ENCODE peak calls at places on chromosomes 1 and 21, in seven cellular contexts. A is CD8-positive, alpha-beta T cell; Y is hepatocyte; F is CD4-positive, alpha-beta T cell; D is A549; Z is tibial nerve; N is PC-3. J is an unnamed sample. For H3K9me3, the result is how much of the 10 kb centered on the place peaks cover.

GRCh38 chr1:223775054-223775453 is 62.7 kb downstream of the CAPN2 start:
- DNase-seq in Y (no peak), Z (no peak), A (no peak), D (no peak), F (no peak), N (no peak), J (no peak)

GRCh38 chr1:3907031-3907534 is 7.0 kb upstream of the C1orf174 start:
- DNase-seq in D (peak), N (peak), F (no peak), A (no peak), Y (no peak), Z (no peak), J (peak)

GRCh38 chr1:19044975-19045831 is 88.7 kb upstream of the IFFO2 start:
- DNase-seq in F (no peak), A (no peak), D (no peak), Z (no peak), Y (no peak), N (no peak), J (peak)

GRCh38 chr1:110152133-110152785 is 2.0 kb downstream of the SLC6A17 start:
- DNase-seq in F (no peak), Z (no peak), Y (no peak), A (no peak), N (peak), D (peak), J (no peak)

GRCh38 chr1:23217421-23218115 is at the start of gene HTR1D:
- DNase-seq in F (no peak), Z (no peak), D (no peak), A (no peak), N (no peak), Y (peak), J (no peak)

GRCh38 chr1:78292361-78292760 is 198.4 kb upstream of the PTGFR start:
- DNase-seq in Z (no peak), F (no peak), A (no peak), D (no peak), N (no peak), Y (no peak), J (no peak)

GRCh38 chr1:6508154-6508875 is 16.8 kb upstream of the PLEKHG5 start:
- DNase-seq in Y (no peak), D (no peak), F (no peak), A (no peak), Z (no peak), N (no peak), J (peak)

GRCh38 chr1:94783342-94784264 is 36.6 kb upstream of the SLC44A3 start:
- DNase-seq in N (peak), Y (peak), F (no peak), D (no peak), A (no peak), Z (peak), J (no peak)

GRCh38 chr1:31062867-31063380 is 2.6 kb downstream of the PUM1 start:
- DNase-seq in A (no peak), Z (no peak), D (no peak), F (no peak), N (no peak), Y (no peak), J (no peak)

GRCh38 chr1:236289492-236290131 is 7.9 kb upstream of the ERO1B start:
- DNase-seq in Z (no peak), D (no peak), N (no peak), F (no peak), A (no peak), Y (no peak), J (no peak)

GRCh38 chr21:46620846-46621245 is 14.6 kb upstream of the PRMT2 start:
- DNase-seq in Y (no peak), F (no peak), Z (no peak), N (no peak), A (no peak), D (no peak), J (no peak)

GRCh38 chr1:227378876-227379554 is 60.7 kb upstream of the CDC42BPA start:
- DNase-seq in Z (no peak), N (peak), Y (no peak), F (no peak), D (no peak), A (no peak), J (no peak)

GRCh38 chr1:51628715-51629590 is 12.1 kb downstream of the OSBPL9 start:
- DNase-seq in A (no peak), D (no peak), F (no peak), N (peak), Z (no peak), Y (no peak), J (no peak)

GRCh38 chr1:43034778-43035177 is 76.1 kb upstream of the SLC2A1 start:
- DNase-seq in F (no peak), A (no peak), Z (no peak), N (no peak), Y (no peak), D (no peak), J (no peak)

GRCh38 chr21:41779659-41780058 is 12.8 kb upstream of the RIPK4 start:
- DNase-seq in N (peak), Z (no peak), Y (no peak), A (no peak), F (no peak), D (no peak), J (no peak)

GRCh38 chr21:20308586-20308985 is 689.6 kb upstream of the NCAM2 start:
- DNase-seq in A (no peak), F (no peak), Z (no peak), N (no peak), D (no peak), Y (no peak), J (no peak)

GRCh38 chr1:8462298-8462946 is 144.5 kb downstream of the SLC45A1 start:
- DNase-seq in Y (no peak), F (no peak), D (no peak), Z (no peak), N (no peak), A (no peak), J (no peak)

GRCh38 chr21:27201197-27201596 is 234.3 kb upstream of the ADAMTS5 start:
- DNase-seq in Z (no peak), A (no peak), Y (no peak), F (no peak), D (no peak), N (peak), J (no peak)

GRCh38 chr21:31780944-31781343 is 49.0 kb upstream of the SCAF4 start:
- DNase-seq in Z (no peak), N (peak), Y (peak), D (peak), A (no peak), F (no peak), J (no peak)

GRCh38 chr1:27884182-27884954 is 12.0 kb downstream of the THEMIS2 start:
- DNase-seq in N (no peak), A (no peak), Z (no peak), F (no peak), D (no peak), Y (no peak), J (no peak)

GRCh38 chr1:38787041-38787440 is 72.5 kb downstream of the RRAGC start:
- DNase-seq in D (no peak), Y (no peak), N (no peak), A (no peak), Z (no peak), F (no peak), J (no peak)

GRCh38 chr1:113027008-113027407 is 46.0 kb upstream of the LRIG2 start:
- DNase-seq in F (no peak), N (no peak), D (no peak), Y (no peak), A (no peak), Z (no peak), J (no peak)

GRCh38 chr1:109218516-109218915 is 4.8 kb downstream of the SARS1 start:
- DNase-seq in Y (peak), N (no peak), Z (no peak), D (no peak), A (no peak), F (no peak), J (no peak)

GRCh38 chr1:193584840-193585239 is 398.4 kb upstream of the B3GALT2 start:
- DNase-seq in A (no peak), Y (no peak), N (no peak), D (no peak), F (no peak), Z (no peak), J (no peak)

GRCh38 chr21:45542242-45542666 is at the start of gene SLC19A1:
- DNase-seq in Z (no peak), N (peak), A (peak), Y (peak), F (peak), D (peak), J (peak)

GRCh38 chr1:68490046-68490651 is 6.7 kb downstream of the DEPDC1 start:
- DNase-seq in Y (no peak), N (no peak), A (no peak), F (no peak), D (no peak), Z (no peak), J (no peak)

GRCh38 chr21:45768741-45769049 is 125.2 kb downstream of the PCBP3 start:
- DNase-seq in Y (no peak), D (no peak), N (peak), F (no peak), Z (no peak), A (no peak), J (peak)

GRCh38 chr1:42181687-42182086 is 17.1 kb upstream of the GUCA2A start:
- DNase-seq in D (no peak), A (no peak), Y (no peak), Z (no peak), F (no peak), N (no peak), J (no peak)

GRCh38 chr1:57192256-57192655 is 226.4 kb upstream of the C8B start:
- DNase-seq in D (no peak), Z (no peak), Y (no peak), N (no peak), A (no peak), F (no peak), J (no peak)

GRCh38 chr1:240174734-240175133 is 83.1 kb downstream of the FMN2 start:
- DNase-seq in Z (no peak), N (no peak), A (no peak), Y (no peak), D (no peak), F (no peak), J (no peak)

GRCh38 chr1:10694274-10694632 is 102.2 kb downstream of the CASZ1 start:
- DNase-seq in D (peak), Y (no peak), F (peak), A (peak), Z (no peak), N (no peak), J (no peak)

GRCh38 chr1:9180077-9180819 is 51.3 kb upstream of the GPR157 start:
- DNase-seq in N (peak), D (peak), A (no peak), Y (no peak), F (no peak), Z (no peak), J (no peak)

GRCh38 chr1:36400825-36401601 is 3.3 kb upstream of the LSM10 start:
- DNase-seq in D (peak), Z (peak), F (no peak), N (no peak), Y (peak), A (peak), J (no peak)

DNA sequence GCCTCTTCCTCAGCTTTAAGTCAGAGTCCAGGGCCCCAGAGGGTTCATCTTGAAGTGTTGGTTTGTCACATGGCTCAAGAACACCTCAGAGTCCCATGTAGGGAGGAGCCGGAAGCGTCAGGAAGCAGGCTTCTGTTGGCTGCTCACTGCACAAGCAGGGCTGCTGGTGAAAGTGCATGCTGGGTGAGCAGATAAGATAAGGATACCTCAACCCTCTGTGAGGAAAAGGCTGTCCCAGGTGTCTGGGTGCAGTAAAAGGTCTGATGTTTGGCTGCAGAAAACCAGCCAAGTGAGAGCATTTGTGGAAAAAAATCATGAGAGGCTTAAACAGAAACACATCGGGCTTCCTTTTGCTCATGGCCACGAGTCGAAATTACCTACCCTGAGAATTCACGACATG is 6.2 kb upstream of the TEX35 start:
- DNase-seq in F (no peak), Z (no peak), N (no peak), A (no peak), Y (peak), D (no peak), J (no peak)
- H3K9me3 ChIP-seq in F (under half), Z (under half), N (under half), A (under half), Y (under half), D (under half), J (under half)

GRCh38 chr1:237927198-237927597 is 36.5 kb upstream of the ZP4 start:
- DNase-seq in A (no peak), Y (no peak), F (no peak), N (no peak), Z (no peak), D (no peak), J (no peak)

GRCh38 chr1:237921290-237921689 is 30.6 kb upstream of the ZP4 start:
- DNase-seq in Z (no peak), N (no peak), D (no peak), F (no peak), Y (no peak), A (no peak), J (no peak)
- H3K9me3 ChIP-seq in Z (under half), N (under half), D (under half), F (under half), Y (under half), A (under half), J (under half)

GRCh38 chr1:247145279-247145678 is 26.5 kb downstream of the ZNF124 start:
- DNase-seq in Z (no peak), A (no peak), Y (no peak), D (no peak), F (no peak), N (no peak), J (no peak)
- H3K9me3 ChIP-seq in Z (half or more), A (half or more), Y (under half), D (half or more), F (half or more), N (under half), J (under half)

GRCh38 chr1:167328762-167329483 is 108.2 kb downstream of the POU2F1 start:
- DNase-seq in Y (no peak), F (no peak), Z (no peak), A (no peak), N (no peak), D (no peak), J (no peak)
- H3K9me3 ChIP-seq in Y (under half), F (under half), Z (under half), A (under half), N (under half), D (under half), J (under half)

DNA sequence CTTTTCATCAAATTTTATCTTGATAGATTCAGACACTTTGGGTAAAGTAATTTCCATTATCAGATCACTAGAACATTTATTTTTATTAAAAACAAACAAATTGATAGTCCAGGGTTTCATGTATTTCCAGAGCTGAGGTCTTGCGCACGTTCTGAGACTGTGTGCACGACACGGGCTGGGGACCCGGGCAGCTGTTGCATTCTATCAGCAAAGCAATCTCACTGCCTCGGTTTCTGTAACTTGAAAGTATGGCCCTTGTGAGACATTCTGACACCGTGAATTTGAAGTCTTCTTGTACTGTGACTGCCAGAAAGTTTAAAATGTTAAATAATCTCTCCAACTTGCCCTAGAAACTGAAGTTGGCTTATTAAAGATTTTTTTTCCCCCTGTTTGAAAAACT is 746.9 kb upstream of the ADGRL2 start:
- DNase-seq in N (no peak), D (no peak), Z (no peak), A (no peak), Y (no peak), F (no peak), J (no peak)
- H3K9me3 ChIP-seq in N (under half), D (under half), Z (under half), A (under half), Y (under half), F (under half), J (under half)

DNA sequence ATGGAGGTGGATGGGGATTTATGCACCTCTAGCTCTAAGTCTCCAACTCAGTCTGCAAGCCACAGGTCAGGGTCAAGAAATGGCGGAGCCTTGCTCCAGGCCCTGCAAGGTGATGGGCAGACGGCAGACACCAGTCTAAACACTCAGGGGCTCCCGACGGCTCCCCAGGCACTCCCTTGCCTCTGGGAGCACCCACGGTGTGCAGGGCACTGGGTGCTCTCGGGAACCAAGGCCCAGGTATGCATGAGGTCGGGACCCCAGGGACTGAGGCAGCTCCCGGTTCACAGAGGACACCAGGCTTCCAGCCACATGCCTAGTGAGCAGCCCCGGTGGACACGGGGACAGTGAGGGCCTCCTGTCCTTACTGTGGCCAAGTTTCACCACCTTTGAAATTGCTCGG is 53.1 kb upstream of the TTC34 start:
- DNase-seq in Z (no peak), D (no peak), N (no peak), F (no peak), A (no peak), Y (no peak), J (no peak)
- H3K9me3 ChIP-seq in Z (under half), D (under half), N (under half), F (under half), A (under half), Y (under half), J (under half)

DNA sequence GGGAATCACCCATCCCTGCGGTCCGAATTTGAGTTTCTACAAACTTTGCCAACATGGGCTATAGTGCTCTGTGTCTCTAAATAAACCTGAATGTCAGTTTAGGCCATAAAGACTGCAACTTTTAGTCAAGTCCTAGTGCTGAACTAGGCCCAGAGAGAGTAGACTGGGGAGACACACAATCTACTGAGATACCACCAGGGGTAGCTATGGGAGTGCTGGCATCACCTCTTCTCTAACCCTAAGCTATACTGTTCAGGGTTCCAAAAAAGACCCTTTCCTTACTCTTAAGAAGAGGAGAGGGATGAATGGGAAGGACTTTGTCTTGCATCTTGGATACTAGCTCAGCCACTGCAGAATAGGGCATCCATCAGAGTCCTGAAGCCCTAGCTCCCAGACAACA is 866.7 kb upstream of the PRMT6 start:
- DNase-seq in Z (no peak), N (no peak), Y (no peak), A (no peak), D (no peak), F (no peak), J (no peak)
- H3K9me3 ChIP-seq in Z (under half), N (under half), Y (under half), A (under half), D (under half), F (under half), J (under half)

GRCh38 chr1:247741756-247742155 is 3.3 kb downstream of the OR14K1 start:
- DNase-seq in Y (no peak), N (peak), Z (no peak), A (no peak), D (no peak), F (no peak), J (no peak)
- H3K9me3 ChIP-seq in Y (under half), N (under half), Z (under half), A (under half), D (under half), F (under half), J (under half)

DNA sequence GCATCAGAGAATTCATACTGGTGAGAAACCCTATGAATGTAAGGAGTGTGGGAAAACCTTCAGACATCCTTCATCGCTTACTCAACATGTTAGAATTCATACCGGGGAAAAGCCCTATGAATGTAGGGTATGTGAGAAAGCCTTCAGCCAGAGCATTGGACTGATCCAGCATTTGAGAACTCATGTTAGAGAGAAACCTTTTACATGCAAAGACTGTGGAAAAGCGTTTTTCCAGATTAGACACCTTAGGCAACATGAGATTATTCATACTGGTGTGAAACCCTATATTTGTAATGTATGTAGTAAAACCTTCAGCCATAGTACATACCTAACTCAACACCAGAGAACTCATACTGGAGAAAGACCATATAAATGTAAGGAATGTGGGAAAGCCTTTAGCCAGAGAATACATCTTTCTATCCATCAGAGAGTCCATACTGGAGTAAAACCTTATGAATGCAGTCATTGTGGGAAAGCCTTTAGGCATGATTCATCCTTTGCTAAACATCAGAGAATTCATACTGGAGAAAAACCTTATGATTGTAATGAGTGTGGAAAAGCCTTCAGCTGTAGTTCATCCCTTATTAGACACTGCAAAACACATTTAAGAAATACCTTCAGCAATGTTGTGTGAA is 12.8 kb downstream of the ZFP69B start:
- DNase-seq in F (no peak), Y (no peak), N (peak), A (no peak), D (peak), Z (no peak), J (no peak)
- H3K9me3 ChIP-seq in F (half or more), Y (half or more), N (half or more), A (half or more), D (half or more), Z (half or more), J (half or more)

GRCh38 chr1:246978785-246979184 is 29.1 kb downstream of the ZNF695 start:
- DNase-seq in A (no peak), Y (no peak), D (no peak), N (no peak), F (no peak), Z (no peak), J (no peak)

DNA sequence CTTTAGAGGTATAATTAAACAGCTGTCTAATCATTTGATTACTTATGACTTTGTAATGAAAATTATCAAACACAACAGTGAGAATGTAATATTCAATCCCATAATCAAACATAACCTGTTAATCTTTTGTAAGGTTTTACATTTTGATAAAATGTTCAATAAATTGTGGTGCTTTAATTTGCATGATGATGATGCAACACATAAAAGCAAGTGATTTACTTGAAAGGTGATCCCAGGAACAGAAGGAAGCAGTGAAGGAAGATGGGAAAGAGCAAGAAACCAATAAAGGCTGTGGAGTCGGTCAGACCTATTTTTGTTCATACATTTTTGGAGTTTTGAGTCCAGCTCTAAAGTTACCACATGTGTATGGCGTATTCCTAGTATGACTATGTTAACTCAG is 29.6 kb downstream of the ZNF695 start:
- DNase-seq in Y (no peak), F (no peak), N (no peak), D (no peak), Z (no peak), A (no peak), J (no peak)
- H3K9me3 ChIP-seq in Y (under half), F (under half), N (half or more), D (half or more), Z (under half), A (under half), J (under half)